ENCODE peak calls at places on chromosomes 4 and X, in five cellular contexts. Y is IMR-90, Z is body of pancreas, F is choroid plexus epithelial cell, W is stomach. J is an unnamed sample.

GRCh38 chr4:40562681-40563080 is 67.0 kb downstream of the RBM47 start:
- DNase-seq in F (no peak), Y (no peak), Z (no peak), W (no peak), J (no peak)

GRCh38 chr4:31461425-31461824 is 741.3 kb downstream of the PCDH7 start:
- DNase-seq in F (peak), Y (no peak), Z (no peak), W (no peak), J (no peak)

GRCh38 chr4:54098375-54098774 is 1.6 kb upstream of the GSX2 start:
- DNase-seq in Z (no peak), Y (no peak), F (no peak), W (no peak), J (no peak)

GRCh38 chr4:5925419-5926187 is 32.7 kb upstream of the CRMP1 start:
- DNase-seq in W (no peak), Y (no peak), Z (no peak), F (no peak), J (no peak)

GRCh38 chrX:97743014-97743413 is 859.3 kb downstream of the RPA4 start:
- DNase-seq in W (no peak), F (peak), Y (no peak), Z (no peak), J (no peak)

GRCh38 chr4:88616275-88616996 is 24.2 kb downstream of the HERC3 start:
- DNase-seq in W (no peak), F (peak), Z (no peak), Y (peak), J (no peak)

GRCh38 chr4:7319024-7319423 is 115.7 kb downstream of the PSAPL1 start:
- DNase-seq in W (no peak), Z (no peak), F (no peak), Y (no peak), J (no peak)

GRCh38 chrX:80816051-80816450 is 6.4 kb upstream of the BRWD3 start:
- DNase-seq in F (no peak), Z (no peak), W (no peak), Y (no peak), J (no peak)

GRCh38 chrX:6187256-6187655 is 41.4 kb downstream of the NLGN4X start:
- DNase-seq in W (no peak), Z (no peak), Y (no peak), F (no peak), J (no peak)

GRCh38 chr4:184282251-184282713 is 64.6 kb upstream of the ENPP6 start:
- DNase-seq in W (peak), Y (no peak), F (no peak), Z (no peak), J (no peak)
- TF ChIP-seq CTCF in W (no peak), Y (no peak), F (no peak), Z (no peak), J (no peak)

DNA sequence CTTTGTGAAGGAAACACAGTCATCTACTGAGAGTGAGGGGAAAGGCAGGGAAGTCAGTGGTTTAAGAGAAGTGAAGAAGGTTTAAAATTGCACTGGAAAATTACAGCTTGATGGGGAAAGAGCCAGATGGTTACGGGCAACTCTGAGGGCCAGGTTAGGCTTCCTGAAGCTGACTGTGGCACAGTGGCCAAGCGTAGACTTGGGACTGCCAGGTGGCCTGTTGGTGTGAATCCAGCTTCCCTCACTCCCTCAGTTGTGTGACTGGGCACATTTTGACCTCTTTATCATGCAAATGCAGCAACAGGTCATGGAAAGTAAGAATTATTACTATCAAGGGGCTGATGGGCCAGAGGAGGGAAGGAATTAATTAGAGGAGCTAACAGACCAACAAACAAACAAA is 390.1 kb downstream of the UNC5C start:
- DNase-seq in Y (no peak), Z (peak), W (no peak), F (no peak), J (no peak)
- H3K4me3 ChIP-seq in Y (no peak), Z (no peak), W (no peak), F (no peak), J (no peak)

GRCh38 chr4:121898150-121898549 is 27.9 kb upstream of the BBS7 start:
- DNase-seq in Z (no peak), Y (no peak), F (no peak), W (no peak), J (no peak)
- TF ChIP-seq CTCF in Z (no peak), Y (no peak), F (no peak), W (no peak), J (no peak)

DNA sequence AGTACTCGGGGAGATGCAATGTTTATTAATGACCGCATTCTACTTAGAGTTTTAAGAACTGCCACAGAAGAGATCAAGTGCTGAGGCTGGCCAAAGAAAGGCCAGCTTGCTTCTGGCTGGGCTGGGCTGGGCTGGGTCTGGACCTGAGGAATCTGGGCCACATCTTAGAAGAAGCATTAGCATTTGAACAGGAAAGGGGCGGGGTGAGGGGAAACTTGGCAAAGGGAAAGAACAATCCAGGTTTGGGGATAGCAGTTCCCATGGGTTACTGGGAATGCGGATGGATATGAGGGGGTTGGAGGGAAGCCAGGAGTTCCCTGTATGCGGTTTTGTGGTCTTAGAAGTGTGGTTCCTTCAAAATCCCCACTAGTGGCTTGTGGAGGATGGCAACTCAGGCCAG is 83.3 kb downstream of the CLDN34 start:
- DNase-seq in F (no peak), Z (no peak), W (peak), Y (peak), J (no peak)
- H3K4me3 ChIP-seq in F (no peak), Z (no peak), W (no peak), Y (no peak), J (no peak)

GRCh38 chrX:102063445-102064074 is 61.9 kb upstream of the TCEAL2 start:
- DNase-seq in F (no peak), Z (no peak), Y (no peak), W (no peak), J (no peak)

DNA sequence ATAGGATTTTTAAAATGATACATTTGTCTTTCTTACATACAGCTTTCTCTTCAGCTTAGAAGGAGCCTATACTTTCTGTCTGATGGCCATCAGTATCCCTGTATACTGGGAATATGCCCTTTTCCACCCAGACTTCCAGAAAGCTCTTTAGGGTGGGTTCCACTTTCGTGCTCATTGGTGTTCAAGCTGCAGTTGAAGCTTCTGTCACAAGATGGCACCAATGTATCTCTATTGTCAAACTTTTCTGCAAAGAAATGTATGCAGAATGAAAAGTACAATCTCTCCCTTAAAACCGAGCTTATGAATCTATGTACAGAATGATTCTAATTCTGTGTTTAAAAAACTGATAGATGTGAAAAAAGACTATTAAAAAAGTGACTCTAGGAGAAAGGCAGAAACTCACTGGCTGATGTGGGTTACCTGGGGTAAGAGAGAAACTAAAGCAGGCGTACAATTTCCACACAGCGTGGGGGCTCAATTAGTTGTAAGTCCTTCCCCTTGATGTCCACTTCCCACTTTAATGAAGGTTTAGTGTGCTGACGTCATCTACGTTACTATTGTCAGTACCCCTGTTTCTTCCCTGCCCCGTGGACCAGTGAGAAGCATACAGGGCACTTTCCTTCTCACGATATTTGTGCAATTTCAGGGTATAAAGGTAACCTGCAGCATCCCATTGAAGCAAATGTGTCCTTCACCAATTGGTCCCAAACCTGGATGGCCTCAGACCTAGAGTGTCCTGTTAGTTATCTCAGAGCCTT is 57.3 kb upstream of the TCEAL2 start:
- DNase-seq in Y (peak), W (no peak), Z (peak), F (peak), J (no peak)
- TF ChIP-seq CTCF in Y (peak), W (no peak), Z (peak), F (peak), J (peak)

GRCh38 chr4:185774076-185774731 is 37.8 kb downstream of the SORBS2 start:
- DNase-seq in F (no peak), Y (no peak), Z (no peak), W (no peak), J (no peak)

GRCh38 chr4:185771696-185772390 is 40.2 kb downstream of the SORBS2 start:
- DNase-seq in Z (no peak), F (peak), Y (no peak), W (no peak), J (no peak)

GRCh38 chr4:185772391-185773093 is 39.5 kb downstream of the SORBS2 start:
- DNase-seq in Z (no peak), W (no peak), F (no peak), Y (no peak), J (no peak)

GRCh38 chr4:185774815-185775684 is 36.9 kb downstream of the SORBS2 start:
- DNase-seq in F (peak), Y (peak), W (peak), Z (peak), J (no peak)

DNA sequence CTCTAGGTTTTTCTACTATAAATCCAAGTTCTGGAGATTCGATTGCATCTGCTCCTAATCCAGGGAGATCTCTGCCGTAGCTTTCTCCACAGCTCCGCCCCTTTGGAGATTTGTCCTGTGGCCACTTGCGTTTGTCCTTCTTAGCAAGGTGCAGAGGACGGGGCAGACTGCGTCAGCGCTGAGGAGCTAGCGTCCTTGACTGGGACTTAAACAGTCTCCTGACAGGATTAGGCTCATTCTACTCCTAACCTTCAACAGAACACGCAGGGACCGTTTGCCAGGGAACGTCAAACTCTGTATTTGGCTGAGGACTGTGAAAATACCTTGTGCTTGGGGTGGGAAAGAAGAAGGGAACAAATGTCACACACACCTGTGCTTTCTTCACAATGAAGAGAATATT is 38.6 kb downstream of the SORBS2 start:
- DNase-seq in F (no peak), W (peak), Y (no peak), Z (peak), J (no peak)
- H3K4me3 ChIP-seq in F (no peak), W (peak), Y (no peak), Z (no peak), J (no peak)

DNA sequence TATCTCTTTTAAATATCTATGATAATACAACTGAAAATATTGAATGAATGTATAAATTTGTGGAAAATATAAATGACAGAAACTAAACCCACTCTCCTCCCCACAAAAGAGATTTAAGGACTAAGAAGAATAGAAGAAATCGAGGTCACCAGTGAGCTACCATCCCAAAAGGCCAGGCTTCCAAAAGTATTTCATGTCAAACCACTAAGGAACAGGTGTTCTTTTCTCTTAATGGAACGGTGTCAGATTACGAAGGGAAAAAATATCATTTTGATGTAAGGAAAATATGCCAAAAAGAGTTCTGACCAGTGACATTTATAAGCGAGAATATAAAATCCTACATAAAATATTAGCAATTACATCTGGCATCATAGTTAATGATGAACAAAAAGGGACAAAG is 13.6 kb upstream of the TCEAL4 start:
- DNase-seq in Z (no peak), F (no peak), Y (no peak), W (no peak), J (no peak)
- TF ChIP-seq CTCF in Z (no peak), F (no peak), Y (no peak), W (no peak), J (no peak)

GRCh38 chr4:113559947-113560346 is 201.6 kb downstream of the CAMK2D start:
- DNase-seq in W (no peak), Y (no peak), F (no peak), Z (no peak), J (no peak)

GRCh38 chr4:113560579-113560978 is 201.0 kb downstream of the CAMK2D start:
- DNase-seq in W (no peak), Y (no peak), Z (no peak), F (peak), J (no peak)

GRCh38 chr4:113556382-113557134 is 205.0 kb downstream of the CAMK2D start:
- DNase-seq in F (no peak), W (no peak), Y (no peak), Z (no peak), J (peak)

GRCh38 chr4:113553082-113553481 is 208.5 kb downstream of the CAMK2D start:
- DNase-seq in F (no peak), W (no peak), Y (no peak), Z (no peak), J (no peak)

GRCh38 chr4:113555868-113556267 is 205.7 kb downstream of the CAMK2D start:
- DNase-seq in F (no peak), W (no peak), Z (no peak), Y (no peak), J (no peak)
- H3K4me3 ChIP-seq in F (no peak), W (no peak), Z (no peak), Y (no peak), J (no peak)

GRCh38 chr4:187378441-187378840 is 617.1 kb upstream of the ZFP42 start:
- DNase-seq in Y (no peak), F (no peak), W (no peak), Z (no peak), J (no peak)

GRCh38 chr4:187383181-187383580 is 612.4 kb upstream of the ZFP42 start:
- DNase-seq in F (no peak), Z (no peak), W (no peak), Y (no peak), J (no peak)

GRCh38 chr4:187380181-187380581 is 615.4 kb upstream of the ZFP42 start:
- DNase-seq in F (peak), Y (peak), Z (peak), W (no peak), J (no peak)
- TF ChIP-seq CTCF in F (peak), Y (no peak), Z (peak), W (no peak), J (peak)

DNA sequence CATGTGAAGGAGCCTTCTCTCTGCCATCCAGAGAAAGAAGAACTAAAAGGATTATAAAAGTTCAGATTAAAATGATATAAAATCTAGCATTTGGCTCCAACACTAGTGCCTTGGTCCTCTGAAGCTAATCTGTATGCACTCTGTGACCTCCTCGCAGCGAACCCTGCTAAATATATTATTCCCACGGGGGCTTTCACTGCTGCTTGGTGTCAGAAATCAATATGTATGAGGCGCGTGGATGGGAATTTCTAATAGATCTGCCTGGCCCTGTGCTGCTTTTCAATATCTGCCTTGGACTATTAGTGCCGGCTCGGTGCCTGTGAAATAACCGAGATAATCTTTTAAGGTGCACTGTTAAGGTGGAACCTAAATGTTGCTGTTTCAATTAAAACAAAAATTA is 69.7 kb downstream of the CXXC4 start:
- DNase-seq in Z (peak), W (no peak), Y (no peak), F (no peak), J (no peak)
- H3K4me3 ChIP-seq in Z (peak), W (peak), Y (no peak), F (no peak), J (no peak)